ENCODE peak calls at places on chromosomes 12 and 14, in seven cellular contexts. E, I, B, G, C, J and K are unnamed samples.
A peak's percentile ranks its signal among the peaks of the same experiment; 100 is the strongest.

GRCh38 chr12:82874935-82875334 is 188.2 kb downstream of the TMTC2 start:
- ATAC-seq in I (no peak), J (no peak), B (no peak), E (no peak), C (no peak), G (no peak), K (no peak)

GRCh38 chr14:74648643-74649042 is 36.6 kb upstream of the LTBP2 start:
- ATAC-seq in E (no peak), J (no peak), I (no peak), B (no peak), C (no peak), G (peak; percentile 3), K (no peak)

GRCh38 chr12:22797686-22798085 is 172.7 kb downstream of the ETNK1 start:
- ATAC-seq in G (no peak), I (no peak), E (no peak), J (no peak), B (no peak), C (no peak), K (no peak)

GRCh38 chr12:76383988-76384387 is 35.8 kb upstream of the BBS10 start:
- ATAC-seq in B (peak; percentile 78), G (no peak), J (no peak), I (no peak), C (no peak), E (peak; percentile 70), K (no peak)

GRCh38 chr12:14367097-14367661 is 1.7 kb downstream of the ATF7IP start:
- ATAC-seq in B (no peak), J (no peak), G (no peak), E (no peak), C (no peak), I (no peak), K (no peak)

GRCh38 chr12:16165506-16165905 is 112.0 kb downstream of the SLC15A5 start:
- ATAC-seq in C (peak; percentile 66), J (peak; percentile 82), G (peak; percentile 83), E (no peak), B (peak; percentile 60), I (no peak), K (peak; percentile 90)

GRCh38 chr14:63938198-63939005 is 85.6 kb downstream of the SYNE2 start:
- ATAC-seq in J (no peak), C (no peak), B (peak; percentile 58), G (no peak), E (peak; percentile 62), I (no peak), K (no peak)

GRCh38 chr12:87274594-87275245 is 754.5 kb downstream of the C12orf50 start:
- ATAC-seq in E (no peak), G (peak; percentile 78), B (no peak), I (no peak), J (peak; percentile 77), C (no peak), K (no peak)

GRCh38 chr14:96176275-96176674 is 28.4 kb upstream of the BDKRB2 start:
- ATAC-seq in B (peak; percentile 63), G (no peak), J (no peak), I (no peak), C (no peak), E (no peak), K (peak; percentile 73)

GRCh38 chr14:67666733-67667132 is 7.7 kb downstream of the VTI1B start:
- ATAC-seq in G (peak; percentile 56), C (no peak), E (peak; percentile 7), J (peak; percentile 36), B (no peak), I (no peak), K (peak; percentile 13)

GRCh38 chr14:103894723-103895059 is 33.6 kb upstream of the TDRD9 start:
- ATAC-seq in G (no peak), J (peak; percentile 23), I (no peak), B (no peak), E (no peak), C (no peak), K (no peak)

GRCh38 chr14:101088395-101088667 is 184.8 kb upstream of the RTL1 start:
- ATAC-seq in E (no peak), J (no peak), C (no peak), B (no peak), G (no peak), I (no peak), K (no peak)

GRCh38 chr12:97404549-97404948 is 58.1 kb upstream of the RMST start:
- ATAC-seq in G (peak; percentile 92), I (peak; percentile 72), J (peak; percentile 69), C (peak; percentile 69), B (no peak), E (no peak), K (no peak)

GRCh38 chr12:3129301-3130052 is 52.3 kb downstream of the TSPAN9 start:
- ATAC-seq in I (no peak), G (no peak), J (no peak), E (peak; percentile 31), B (peak; percentile 9), C (no peak), K (no peak)

GRCh38 chr12:47818382-47818700 is 1.4 kb downstream of the HDAC7 start:
- ATAC-seq in C (no peak), B (no peak), E (no peak), J (no peak), G (peak; percentile 1), I (peak; percentile 0), K (no peak)

GRCh38 chr14:36514278-36515104 is 5.5 kb downstream of the NKX2-1 start:
- ATAC-seq in J (no peak), C (no peak), I (no peak), E (no peak), B (no peak), G (no peak), K (no peak)

GRCh38 chr14:103949386-103949785 is 7.1 kb upstream of the RD3L start:
- ATAC-seq in G (no peak), C (no peak), B (no peak), I (no peak), E (no peak), J (no peak), K (no peak)

GRCh38 chr12:81758421-81759214 is 532 bp downstream of the PPFIA2 start:
- ATAC-seq in G (peak; percentile 80), C (no peak), J (peak; percentile 73), E (no peak), B (no peak), I (peak; percentile 62), K (peak; percentile 25)

GRCh38 chr12:76720068-76720467 is 43.8 kb upstream of the ZDHHC17 start:
- ATAC-seq in J (no peak), G (peak; percentile 96), C (no peak), E (no peak), B (no peak), I (no peak), K (no peak)

GRCh38 chr12:11812558-11813421 is 163.3 kb downstream of the ETV6 start:
- ATAC-seq in C (peak; percentile 56), E (peak; percentile 44), B (peak; percentile 57), I (peak; percentile 88), G (peak; percentile 39), J (no peak), K (peak; percentile 62)

GRCh38 chr12:11813422-11813813 is 163.9 kb downstream of the ETV6 start:
- ATAC-seq in G (no peak), B (peak; percentile 25), E (no peak), J (no peak), C (no peak), I (peak; percentile 24), K (peak; percentile 32)

GRCh38 chr12:11810962-11811361 is 161.5 kb downstream of the ETV6 start:
- ATAC-seq in B (no peak), E (no peak), C (no peak), J (no peak), I (no peak), G (no peak), K (no peak)

GRCh38 chr12:11815397-11815796 is 165.9 kb downstream of the ETV6 start:
- ATAC-seq in C (no peak), B (no peak), E (no peak), I (no peak), G (no peak), J (no peak), K (no peak)

GRCh38 chr12:11814362-11814761 is 164.9 kb downstream of the ETV6 start:
- ATAC-seq in J (no peak), E (no peak), I (no peak), B (no peak), C (no peak), G (peak; percentile 85), K (no peak)
- H3K4me1 ChIP-seq in J (no peaks in the 10 kb centered on the region), E (peaks cover 28% of the 10 kb centered on the region), I (peaks cover 10% of the 10 kb centered on the region), B (peaks cover 27% of the 10 kb centered on the region), C (peaks cover 17% of the 10 kb centered on the region), G (peaks cover 9% of the 10 kb centered on the region), K (peaks cover 38% of the 10 kb centered on the region)

DNA sequence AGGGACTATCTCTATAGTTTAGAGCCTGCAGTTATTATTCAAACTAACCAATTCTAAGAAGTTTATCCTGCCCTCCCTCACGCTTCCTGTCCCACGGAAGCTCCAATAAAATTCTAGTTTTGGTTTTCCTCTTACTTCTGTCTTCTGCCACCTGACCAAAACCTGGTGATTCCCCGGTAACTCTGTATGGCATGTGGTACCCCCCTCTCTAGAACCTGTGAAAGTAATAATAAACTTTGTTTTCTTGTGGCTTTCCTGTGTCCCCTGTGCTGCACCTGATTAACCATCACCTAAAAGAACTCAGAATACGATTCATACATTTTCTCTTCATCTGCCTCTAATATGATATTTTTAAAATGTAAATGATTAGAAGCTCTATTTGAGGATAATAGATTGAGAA is 379.8 kb downstream of the APAF1 start:
- ATAC-seq in I (no peak), E (no peak), G (no peak), J (no peak), C (no peak), B (no peak), K (no peak)
- H3K27ac ChIP-seq in I (no peak overlapping the region), E (no peak overlapping the region), G (no peak overlapping the region), J (no peak overlapping the region), C (no peak overlapping the region), B (no peak overlapping the region), K (no peak overlapping the region)

GRCh38 chr12:128267246-128267622 is 264 bp downstream of the TMEM132C start:
- ATAC-seq in E (no peak), G (no peak), C (no peak), I (no peak), J (no peak), B (no peak), K (peak; percentile 17)

GRCh38 chr12:128266559-128267245 is at the start of gene TMEM132C:
- ATAC-seq in E (no peak), I (no peak), G (no peak), B (no peak), J (no peak), C (no peak), K (peak; percentile 29)

GRCh38 chr12:128269108-128269713 is 2.2 kb downstream of the TMEM132C start:
- ATAC-seq in B (no peak), I (no peak), J (no peak), E (no peak), G (no peak), C (peak; percentile 43), K (peak; percentile 30)

GRCh38 chr12:128268348-128268725 is 1.4 kb downstream of the TMEM132C start:
- ATAC-seq in J (no peak), I (no peak), C (peak; percentile 35), G (no peak), B (no peak), E (no peak), K (no peak)

GRCh38 chr12:128267651-128268347 is 829 bp downstream of the TMEM132C start:
- ATAC-seq in E (no peak), J (no peak), I (no peak), B (no peak), G (no peak), C (peak; percentile 43), K (no peak)
- TF ChIP-seq CTCF in E (no peak), J (no peak), I (no peak), B (no peak), G (no peak), C (no peak), K (no peak)

DNA sequence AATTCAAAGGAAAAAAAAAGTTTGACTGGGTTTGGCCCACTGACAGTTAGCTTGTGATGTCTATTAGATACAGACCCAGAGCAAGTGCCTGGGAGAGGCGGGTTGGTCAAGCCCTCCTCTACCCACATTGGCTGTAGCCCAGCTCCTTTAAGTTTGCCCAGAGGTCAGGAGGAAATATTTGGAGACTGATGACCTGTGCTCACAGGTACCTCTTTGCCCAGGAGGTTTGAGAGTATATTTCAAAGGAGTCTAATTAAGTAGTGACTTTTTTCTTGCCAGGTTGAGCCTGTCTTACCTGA is 21.8 kb upstream of the PDE1B start:
- ATAC-seq in B (no peak), C (no peak), G (no peak), J (no peak), E (no peak), I (no peak), K (no peak)
- H3K4me1 ChIP-seq in B (no peaks in the 10 kb centered on the region), C (no peaks in the 10 kb centered on the region), G (no peaks in the 10 kb centered on the region), J (peaks cover 3% of the 10 kb centered on the region), E (no peaks in the 10 kb centered on the region), I (no peaks in the 10 kb centered on the region), K (no peaks in the 10 kb centered on the region)